ENCODE peak calls at places on chromosomes 12 and 14, in four cellular contexts. R is HEK293T, Z is SW480, E is Peyer's patch. O is an unnamed sample.
A peak's percentile ranks its signal among the peaks of the same experiment; 100 is the strongest.

GRCh38 chr12:25469861-25470260 is 83.2 kb downstream of the LMNTD1 start:
- DNase-seq in R (no peak), Z (no peak), E (no peak), O (no peak)

GRCh38 chr14:38101679-38102078 is 106.0 kb upstream of the SSTR1 start:
- DNase-seq in R (no peak), Z (no peak), E (no peak), O (no peak)

GRCh38 chr14:58488550-58488949 is 61.0 kb downstream of the KIAA0586 start:
- DNase-seq in R (no peak), Z (no peak), E (no peak), O (no peak)

GRCh38 chr12:34398366-34398705 is 376.0 kb downstream of the ALG10 start:
- DNase-seq in R (no peak), Z (no peak), E (peak; percentile 23), O (peak; percentile 39)

GRCh38 chr12:97940629-97941028 is 478.0 kb downstream of the RMST start:
- DNase-seq in R (no peak), Z (no peak), E (no peak), O (no peak)

GRCh38 chr12:42742691-42743090 is 153.1 kb upstream of the PRICKLE1 start:
- DNase-seq in R (no peak), Z (no peak), E (no peak), O (peak; percentile 60)

GRCh38 chr12:31362759-31363415 is 36.9 kb upstream of the SINHCAF start:
- DNase-seq in R (no peak), Z (peak; percentile 75), E (peak; percentile 72), O (no peak)

GRCh38 chr12:46455648-46456352 is 83.2 kb upstream of the SLC38A2 start:
- DNase-seq in R (no peak), Z (peak; percentile 47), E (no peak), O (no peak)

GRCh38 chr12:117140397-117141096 is 41.3 kb upstream of the TESC start:
- DNase-seq in R (no peak), Z (no peak), E (no peak), O (no peak)

GRCh38 chr14:64966976-64967375 is 5.2 kb downstream of the RAB15 start:
- DNase-seq in R (no peak), Z (no peak), E (no peak), O (no peak)

GRCh38 chr12:110591508-110592051 is 8.5 kb upstream of the PPTC7 start:
- DNase-seq in R (no peak), Z (no peak), E (no peak), O (no peak)

GRCh38 chr12:129160282-129160681 is 307.0 kb downstream of the GLT1D1 start:
- DNase-seq in R (no peak), Z (no peak), E (no peak), O (no peak)

GRCh38 chr14:60085693-60086092 is 6.0 kb upstream of the PCNX4 start:
- DNase-seq in R (no peak), Z (no peak), E (no peak), O (no peak)

GRCh38 chr12:12887471-12887870 is 3.9 kb upstream of the GPRC5A start:
- DNase-seq in R (no peak), Z (peak; percentile 44), E (no peak), O (no peak)

GRCh38 chr12:46005151-46005797 is 14.9 kb upstream of the SCAF11 start:
- DNase-seq in R (no peak), Z (peak; percentile 25), E (no peak), O (no peak)

GRCh38 chr12:49766115-49766455 is 24.7 kb downstream of the TMBIM6 start:
- DNase-seq in R (no peak), Z (no peak), E (no peak), O (no peak)

GRCh38 chr12:132625731-132626430 is 7.3 kb downstream of the P2RX2 start:
- DNase-seq in R (no peak), Z (no peak), E (no peak), O (no peak)

GRCh38 chr12:121089031-121089812 is 43.5 kb upstream of the P2RX7 start:
- DNase-seq in R (no peak), Z (no peak), E (no peak), O (no peak)

GRCh38 chr12:112965643-112966042 is 12.7 kb upstream of the OAS2 start:
- DNase-seq in R (no peak), Z (no peak), E (no peak), O (no peak)

GRCh38 chr12:124372831-124373230 is 77.9 kb downstream of the RFLNA start:
- DNase-seq in R (no peak), Z (no peak), E (no peak), O (no peak)

GRCh38 chr14:32594766-32595165 is 265.7 kb downstream of the AKAP6 start:
- DNase-seq in R (no peak), Z (no peak), E (no peak), O (no peak)

GRCh38 chr14:26281280-26281998 is 316.4 kb downstream of the NOVA1 start:
- DNase-seq in R (no peak), Z (peak; percentile 8), E (no peak), O (no peak)

O was measured in sciatic nerve.